ENCODE peak calls at places on chromosomes 13 and 19, in eight cellular contexts. E is DMS 273 treated with DMSO at 0.1 percent for 48 hours, V is NCI-H748 treated with DMSO at 0.1 percent for 48 hours, Y is OCI-LY7, W is NCI-H1930, M is cardiac muscle cell, K is left ventricle myocardium inferior, F is heart right ventricle. U is an unnamed sample.
A peak's percentile ranks its signal among the peaks of the same experiment; 100 is the strongest.

GRCh38 chr13:95403349-95404140 is 102.3 kb upstream of the ABCC4 start:
- DNase-seq in Y (no peak), E (no peak), K (no peak), F (no peak), W (no peak), M (no peak), V (no peak), U (no peak)

GRCh38 chr13:106573279-106573831 is 5.4 kb upstream of the ARGLU1 start:
- DNase-seq in Y (no peak), W (no peak), K (no peak), M (peak; percentile 53), E (no peak), V (no peak), F (no peak), U (no peak)

GRCh38 chr19:33554391-33554790 is 32.8 kb upstream of the PEPD start:
- DNase-seq in F (no peak), M (no peak), E (no peak), Y (no peak), K (no peak), W (no peak), V (no peak), U (no peak)

GRCh38 chr13:110113284-110113764 is 193.6 kb downstream of the COL4A1 start:
- DNase-seq in E (no peak), F (no peak), Y (no peak), W (no peak), K (no peak), M (peak; percentile 45), V (no peak), U (no peak)

GRCh38 chr19:47663911-47664771 is 49.1 kb upstream of the EHD2 start:
- DNase-seq in E (no peak), Y (no peak), W (no peak), F (no peak), K (peak; percentile 66), V (no peak), M (peak; percentile 100), U (peak; percentile 95)

GRCh38 chr19:39420769-39421168 is 8.3 kb downstream of the PLEKHG2 start:
- DNase-seq in E (no peak), V (no peak), Y (no peak), F (no peak), W (no peak), M (no peak), K (no peak), U (no peak)

GRCh38 chr13:98397861-98398260 is 179.0 kb downstream of the STK24 start:
- DNase-seq in F (no peak), Y (no peak), K (no peak), M (no peak), V (no peak), E (no peak), W (no peak), U (no peak)

GRCh38 chr13:113225515-113225914 is 16.1 kb downstream of the CUL4A start:
- DNase-seq in E (no peak), W (no peak), V (no peak), K (no peak), F (no peak), Y (no peak), M (no peak), U (no peak)

GRCh38 chr19:23310729-23311211 is 60.6 kb upstream of the ZNF724 start:
- DNase-seq in M (no peak), W (no peak), Y (no peak), K (no peak), V (no peak), F (no peak), E (no peak), U (no peak)

GRCh38 chr19:35739275-35740107 is 2.8 kb downstream of the IGFLR1 start:
- DNase-seq in V (no peak), M (no peak), Y (no peak), F (no peak), W (no peak), E (no peak), K (no peak), U (no peak)

GRCh38 chr13:112810608-112811007 is 120.8 kb downstream of the ATP11A start:
- DNase-seq in W (no peak), M (no peak), K (no peak), F (no peak), V (no peak), Y (no peak), E (no peak), U (no peak)

GRCh38 chr13:34166406-34166805 is 348.5 kb downstream of the RFC3 start:
- DNase-seq in Y (no peak), E (no peak), V (no peak), M (no peak), W (no peak), K (no peak), F (no peak), U (no peak)

GRCh38 chr13:110913911-110914292 is 967 bp downstream of the ANKRD10 start:
- DNase-seq in M (no peak), K (no peak), F (no peak), V (no peak), Y (peak; percentile 4), W (no peak), E (no peak), U (peak; percentile 70)

GRCh38 chr19:6528544-6529121 is 2.2 kb upstream of the TNFSF9 start:
- DNase-seq in E (peak; percentile 8), Y (peak; percentile 82), V (no peak), F (peak; percentile 67), W (no peak), K (peak; percentile 74), M (peak; percentile 59), U (peak; percentile 72)

GRCh38 chr19:38990949-38991697 is 15.6 kb upstream of the FBXO17 start:
- DNase-seq in E (no peak), K (no peak), V (no peak), F (no peak), M (peak; percentile 25), Y (no peak), W (no peak), U (no peak)

GRCh38 chr19:13843104-13843921 is 33.6 kb upstream of the NANOS3 start:
- DNase-seq in V (no peak), Y (no peak), F (peak; percentile 72), E (no peak), K (peak; percentile 56), W (no peak), M (peak; percentile 74), U (no peak)

GRCh38 chr13:43804461-43805070 is 17.8 kb upstream of the ENOX1 start:
- DNase-seq in M (peak; percentile 85), V (peak; percentile 86), Y (peak; percentile 61), F (no peak), W (peak; percentile 68), K (no peak), E (peak; percentile 42), U (no peak)

GRCh38 chr13:95906999-95907398 is 146.2 kb downstream of the UGGT2 start:
- DNase-seq in W (no peak), E (no peak), K (no peak), V (no peak), M (no peak), Y (no peak), F (no peak), U (no peak)

GRCh38 chr19:33947565-33947964 is 150.9 kb downstream of the KCTD15 start:
- DNase-seq in F (no peak), W (no peak), E (no peak), Y (peak; percentile 3), M (no peak), K (no peak), V (no peak), U (no peak)

GRCh38 chr19:14433454-14434156 is 499 bp downstream of the PKN1 start:
- DNase-seq in Y (peak; percentile 59), M (no peak), V (peak; percentile 8), F (no peak), K (no peak), W (peak; percentile 4), E (no peak), U (no peak)

GRCh38 chr19:5282926-5283325 is 57.7 kb downstream of the PTPRS start:
- DNase-seq in W (no peak), Y (no peak), K (peak; percentile 73), V (no peak), F (peak; percentile 65), E (no peak), M (no peak), U (peak; percentile 84)

GRCh38 chr19:49949735-49950589 is 11.0 kb downstream of the SIGLEC11 start:
- DNase-seq in K (no peak), M (no peak), W (no peak), F (no peak), V (no peak), E (no peak), Y (no peak), U (no peak)

GRCh38 chr13:97844151-97844550 is 109.3 kb upstream of the IPO5 start:
- DNase-seq in M (no peak), E (no peak), F (no peak), Y (no peak), V (no peak), W (no peak), K (no peak), U (no peak)

GRCh38 chr19:7870571-7871279 is 3.5 kb downstream of the PRR36 start:
- DNase-seq in F (no peak), E (no peak), K (no peak), M (peak; percentile 22), Y (peak; percentile 94), V (no peak), W (peak; percentile 35), U (no peak)

GRCh38 chr13:25420161-25420560 is 48.4 kb downstream of the ATP8A2 start:
- DNase-seq in W (no peak), Y (no peak), F (no peak), E (no peak), M (no peak), K (no peak), V (peak; percentile 38), U (no peak)